ENCODE peak calls at places on chromosomes 7 and 10, in eight cellular contexts. N is upper lobe of right lung; P is activated CD8-positive, alpha-beta T cell treated with anti-CD3 and anti-CD28 coated beads, Interleukin-2, amount 10 ng/mL, durations not matched to agents 7 days and 5 days; G is CD8-positive, alpha-beta T cell; J is lower lobe of right lung; C is naive thymus-derived CD8-positive, alpha-beta T cell; A is activated naive CD4-positive, alpha-beta T cell treated with anti-CD3 and anti-CD28 coated beads, Interleukin-2, amount 50 U/mL, for 72 hours; M is effector memory CD8-positive, alpha-beta T cell. R is an unnamed sample.

GRCh38 chr7:18041202-18041601 is 13.6 kb upstream of the PRPS1L1 start:
- ATAC-seq in A (no peak), G (no peak), J (no peak), M (no peak), C (no peak), P (no peak), N (no peak), R (no peak)

GRCh38 chr10:4120454-4120853 is 335.4 kb upstream of the KLF6 start:
- ATAC-seq in G (no peak), M (peak), A (no peak), C (no peak), J (no peak), N (peak), P (peak), R (no peak)

GRCh38 chr7:51019891-51020855 is 237.5 kb upstream of the GRB10 start:
- ATAC-seq in M (no peak), J (no peak), G (no peak), P (no peak), N (no peak), C (no peak), A (no peak), R (no peak)

GRCh38 chr7:127845497-127846214 is 185.6 kb downstream of the LRRC4 start:
- ATAC-seq in A (no peak), P (no peak), J (peak), N (no peak), G (no peak), M (no peak), C (no peak), R (no peak)

GRCh38 chr10:119860866-119861601 is 11.6 kb downstream of the MCMBP start:
- ATAC-seq in M (no peak), N (no peak), C (no peak), G (no peak), A (peak), J (no peak), P (no peak), R (no peak)

GRCh38 chr7:51025668-51026067 is 243.0 kb upstream of the GRB10 start:
- ATAC-seq in P (no peak), J (no peak), C (no peak), N (no peak), M (no peak), A (no peak), G (no peak), R (no peak)

GRCh38 chr10:101938316-101939272 is 95.0 kb upstream of the KCNIP2 start:
- ATAC-seq in M (no peak), A (no peak), N (peak), P (no peak), C (no peak), G (no peak), J (peak), R (no peak)

GRCh38 chr7:150686030-150686626 is 622 bp downstream of the GIMAP2 start:
- ATAC-seq in P (peak), J (peak), G (peak), C (peak), A (peak), M (peak), N (peak), R (no peak)

GRCh38 chr10:70551971-70552422 is 50.5 kb downstream of the PRF1 start:
- ATAC-seq in J (peak), M (no peak), G (no peak), C (no peak), N (peak), P (no peak), A (no peak), R (no peak)

GRCh38 chr7:883029-884021 is 7.0 kb downstream of the GET4 start:
- ATAC-seq in N (peak), C (no peak), M (no peak), J (peak), G (no peak), A (no peak), P (no peak), R (no peak)

GRCh38 chr7:121003986-121004685 is 15.6 kb downstream of the CPED1 start:
- ATAC-seq in C (no peak), N (no peak), M (no peak), A (no peak), J (no peak), G (no peak), P (no peak), R (no peak)